ENCODE peak calls at places on chromosomes 12 and 14, in nine cellular contexts. U is A549, R is stomach, D is uterus, A is IMR-90, W is adrenal gland, S is K562, Z is right lobe of liver, K is heart left ventricle. L is an unnamed sample.

GRCh38 chr14:88986146-88986841 is 161.8 kb downstream of the TTC8 start:
- DNase-seq in U (peak; percentile 84), R (no peak), D (no peak), A (peak; percentile 82), W (peak; percentile 89), S (peak; percentile 4), Z (no peak), K (no peak), L (no peak)

GRCh38 chr14:106547735-106548550 is 1021.6 kb downstream of the TMEM121 start:
- DNase-seq in U (no peak), R (no peak), D (no peak), A (no peak), W (no peak), S (no peak), Z (no peak), K (no peak), L (no peak)

GRCh38 chr14:33592298-33592697 is 358.6 kb downstream of the EGLN3 start:
- DNase-seq in U (no peak), R (no peak), D (no peak), A (no peak), W (no peak), S (no peak), Z (no peak), K (no peak), L (no peak)

GRCh38 chr14:39342768-39343167 is 89.5 kb downstream of the FBXO33 start:
- DNase-seq in U (no peak), R (no peak), D (no peak), A (no peak), W (no peak), S (no peak), Z (no peak), K (no peak), L (no peak)

GRCh38 chr12:57027011-57027804 is 10.9 kb upstream of the TAC3 start:
- DNase-seq in U (no peak), R (no peak), D (no peak), A (no peak), W (peak; percentile 59), S (peak; percentile 76), Z (no peak), K (no peak), L (no peak)

GRCh38 chr12:55780695-55781094 is 36.8 kb downstream of the SARNP start:
- DNase-seq in U (no peak), R (no peak), D (no peak), A (peak; percentile 57), W (no peak), S (no peak), Z (no peak), K (no peak), L (no peak)

GRCh38 chr12:91216871-91217270 is 34.3 kb upstream of the DCN start:
- DNase-seq in U (no peak), R (no peak), D (no peak), A (peak; percentile 29), W (no peak), S (no peak), Z (no peak), K (no peak), L (no peak)

GRCh38 chr12:47082963-47083621 is 3.3 kb upstream of the AMIGO2 start:
- DNase-seq in U (peak; percentile 95), R (no peak), D (no peak), A (peak; percentile 95), W (no peak), S (peak; percentile 48), Z (no peak), K (no peak), L (no peak)

GRCh38 chr12:7302536-7303113 is 1.2 kb upstream of the ACSM4 start:
- DNase-seq in U (no peak), R (no peak), D (no peak), A (no peak), W (no peak), S (peak; percentile 64), Z (no peak), K (no peak), L (no peak)

GRCh38 chr14:76810953-76811400 is 1.7 kb downstream of the ANGEL1 start:
- DNase-seq in U (peak; percentile 37), R (no peak), D (no peak), A (peak; percentile 34), W (peak; percentile 64), S (peak; percentile 55), Z (peak; percentile 61), K (peak; percentile 28), L (no peak)

GRCh38 chr12:52439845-52440244 is 5.7 kb upstream of the KRT75 start:
- DNase-seq in U (no peak), R (no peak), D (no peak), A (no peak), W (no peak), S (no peak), Z (no peak), K (no peak), L (no peak)

GRCh38 chr14:89365071-89365801 is 51.8 kb downstream of the FOXN3 start:
- DNase-seq in U (no peak), R (peak; percentile 31), D (peak; percentile 34), A (peak; percentile 59), W (peak; percentile 61), S (no peak), Z (no peak), K (peak; percentile 57), L (peak; percentile 36)

GRCh38 chr12:80352476-80352875 is 91.6 kb upstream of the PTPRQ start:
- DNase-seq in U (no peak), R (no peak), D (no peak), A (peak; percentile 4), W (no peak), S (no peak), Z (no peak), K (no peak), L (no peak)

GRCh38 chr12:81797100-81797499 is 38.0 kb upstream of the PPFIA2 start:
- DNase-seq in U (peak; percentile 29), R (no peak), D (no peak), A (no peak), W (no peak), S (no peak), Z (no peak), K (no peak), L (no peak)

GRCh38 chr12:51838762-51839161 is 9.8 kb downstream of the FIGNL2 start:
- DNase-seq in U (no peak), R (no peak), D (no peak), A (no peak), W (no peak), S (no peak), Z (no peak), K (no peak), L (no peak)

GRCh38 chr14:49306152-49306751 is 279.9 kb downstream of the RPS29 start:
- DNase-seq in U (peak; percentile 6), R (no peak), D (no peak), A (peak; percentile 7), W (no peak), S (peak; percentile 9), Z (no peak), K (no peak), L (no peak)

GRCh38 chr12:76879710-76880025 is 849 bp upstream of the CSRP2 start:
- DNase-seq in U (no peak), R (no peak), D (peak; percentile 43), A (no peak), W (no peak), S (no peak), Z (no peak), K (no peak), L (no peak)

GRCh38 chr14:98665019-98665418 is 607.0 kb downstream of the BCL11B start:
- DNase-seq in U (no peak), R (no peak), D (no peak), A (no peak), W (no peak), S (no peak), Z (no peak), K (no peak), L (no peak)

GRCh38 chr14:58560208-58560607 is 77.6 kb upstream of the DACT1 start:
- DNase-seq in U (no peak), R (no peak), D (no peak), A (peak; percentile 80), W (no peak), S (no peak), Z (no peak), K (no peak), L (no peak)

GRCh38 chr12:6863033-6863432 is 4.3 kb upstream of the TPI1 start:
- DNase-seq in U (no peak), R (no peak), D (no peak), A (no peak), W (no peak), S (no peak), Z (no peak), K (no peak), L (no peak)

DNA sequence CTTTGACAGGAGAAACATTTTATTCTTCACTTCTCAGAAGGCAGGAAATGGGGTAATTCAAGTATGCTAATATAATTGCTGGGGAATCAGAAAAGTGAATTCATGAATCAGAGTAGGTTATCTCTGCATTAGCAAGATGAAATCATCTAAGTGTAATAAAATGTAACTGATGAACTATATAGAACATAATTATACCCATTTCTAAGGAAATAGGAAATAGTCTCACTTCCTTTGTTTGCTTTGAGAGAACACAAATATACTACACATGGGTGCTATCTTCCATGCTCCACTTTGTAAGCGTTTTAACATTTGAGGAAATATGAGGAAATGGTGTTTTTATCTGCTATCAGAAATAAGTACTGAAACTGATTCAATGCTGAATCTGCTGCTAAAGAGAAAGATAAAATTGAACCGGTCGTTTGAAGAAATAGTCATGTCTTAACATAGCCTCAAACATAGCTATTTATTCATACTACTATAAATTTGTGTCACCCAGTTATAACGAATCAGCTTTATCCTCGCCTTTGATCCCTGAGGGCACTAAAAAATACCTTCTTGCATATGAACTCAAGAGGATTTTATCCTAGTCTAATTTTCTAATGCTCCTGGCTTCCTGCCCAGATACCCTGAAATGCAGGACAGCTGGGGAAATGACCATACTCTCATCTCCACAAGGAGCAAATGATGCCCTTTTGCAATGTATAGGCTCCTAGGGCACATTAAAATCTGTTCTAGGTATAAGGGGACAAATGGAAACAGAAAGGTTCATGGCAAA is 696.0 kb downstream of the C12orf50 start:
- DNase-seq in U (no peak), R (no peak), D (no peak), A (peak; percentile 10), W (no peak), S (no peak), Z (no peak), K (no peak), L (no peak)
- TF ChIP-seq POLR2A in U (no peak), R (no peak), D (no peak), A (no peak), W (no peak), S (no peak), Z (no peak), K (no peak), L (no peak)

GRCh38 chr12:110613771-110614684 is at the start of gene TCTN1:
- DNase-seq in U (peak; percentile 95), R (peak; percentile 95), D (peak; percentile 95), A (peak; percentile 91), W (peak; percentile 98), S (peak; percentile 97), Z (peak; percentile 99), K (peak; percentile 97), L (peak; percentile 95)
- TF ChIP-seq POLR2A in U (peak; percentile 86), R (no peak), D (peak; percentile 83), A (peak; percentile 62), W (no peak), S (peak; percentile 83), Z (peak; percentile 60), K (peak; percentile 69), L (no peak)

GRCh38 chr14:73771848-73772705 is 57.9 kb upstream of the PNMA1 start:
- DNase-seq in U (no peak), R (peak; percentile 86), D (peak; percentile 74), A (peak; percentile 86), W (peak; percentile 82), S (peak; percentile 94), Z (peak; percentile 79), K (no peak), L (no peak)
- TF ChIP-seq POLR2A in U (no peak), R (no peak), D (no peak), A (no peak), W (peak; percentile 26), S (no peak), Z (no peak), K (no peak), L (no peak)

GRCh38 chr12:105331805-105332251 is 1.3 kb downstream of the C12orf75 start:
- DNase-seq in U (no peak), R (peak; percentile 30), D (no peak), A (no peak), W (no peak), S (no peak), Z (no peak), K (no peak), L (no peak)
- TF ChIP-seq POLR2A in U (no peak), R (no peak), D (no peak), A (no peak), W (no peak), S (no peak), Z (no peak), K (no peak), L (no peak)

L was measured in lower leg skin.